ENCODE peak calls at places on chromosomes 1 and 21, in six cellular contexts. R, S, L, Q, U and B are unnamed samples.
A peak's percentile ranks its signal among the peaks of the same experiment; 100 is the strongest.

GRCh38 chr1:54342764-54343687 is 63.2 kb downstream of the SSBP3 start:
- DNase-seq in R (no peak), S (no peak), L (no peak), Q (no peak), U (no peak), B (peak; percentile 78)

GRCh38 chr1:12447301-12447700 is 170.7 kb downstream of the DHRS3 start:
- DNase-seq in R (no peak), S (no peak), L (peak; percentile 68), Q (no peak), U (no peak), B (no peak)

GRCh38 chr21:16496594-16496993 is 766.8 kb downstream of the USP25 start:
- DNase-seq in R (no peak), S (no peak), L (no peak), Q (no peak), U (no peak), B (no peak)

GRCh38 chr1:112316254-112316653 is 79.8 kb upstream of the CTTNBP2NL start:
- DNase-seq in R (no peak), S (no peak), L (no peak), Q (no peak), U (no peak), B (no peak)

GRCh38 chr1:226308166-226308722 is 720 bp downstream of the LIN9 start:
- DNase-seq in R (no peak), S (peak; percentile 41), L (no peak), Q (peak; percentile 10), U (no peak), B (no peak)

GRCh38 chr1:163205513-163205912 is 2.8 kb upstream of the RGS5 start:
- DNase-seq in R (no peak), S (no peak), L (no peak), Q (no peak), U (no peak), B (no peak)

GRCh38 chr1:24635195-24635843 is 7.8 kb upstream of the SRRM1 start:
- DNase-seq in R (no peak), S (no peak), L (peak; percentile 62), Q (no peak), U (peak; percentile 17), B (no peak)

GRCh38 chr1:12438349-12438924 is 179.6 kb downstream of the DHRS3 start:
- DNase-seq in R (no peak), S (no peak), L (no peak), Q (peak; percentile 44), U (no peak), B (no peak)

GRCh38 chr1:2108213-2108876 is 58.1 kb downstream of the PRKCZ start:
- DNase-seq in R (no peak), S (no peak), L (no peak), Q (no peak), U (peak; percentile 76), B (peak; percentile 85)

GRCh38 chr1:55870076-55870475 is 654.9 kb upstream of the USP24 start:
- DNase-seq in R (no peak), S (no peak), L (no peak), Q (no peak), U (no peak), B (no peak)

GRCh38 chr1:68191717-68192116 is 40.6 kb downstream of the WLS start:
- DNase-seq in R (no peak), S (no peak), L (no peak), Q (no peak), U (no peak), B (no peak)

GRCh38 chr21:40586575-40586974 is 260.4 kb downstream of the DSCAM start:
- DNase-seq in R (no peak), S (no peak), L (no peak), Q (no peak), U (no peak), B (no peak)

GRCh38 chr1:179776831-179777230 is 33.7 kb downstream of the FAM163A start:
- DNase-seq in R (no peak), S (no peak), L (no peak), Q (no peak), U (no peak), B (no peak)

GRCh38 chr1:63874278-63874880 is 100.6 kb downstream of the ROR1 start:
- DNase-seq in R (no peak), S (no peak), L (no peak), Q (no peak), U (no peak), B (no peak)

GRCh38 chr1:203702130-203702577 is 62.8 kb upstream of the LAX1 start:
- DNase-seq in R (peak; percentile 56), S (peak; percentile 71), L (no peak), Q (peak; percentile 70), U (peak; percentile 75), B (peak; percentile 79)

GRCh38 chr1:15063346-15063745 is 90.2 kb upstream of the TMEM51 start:
- DNase-seq in R (no peak), S (no peak), L (no peak), Q (no peak), U (no peak), B (no peak)

GRCh38 chr1:228276361-228276831 is 68.6 kb downstream of the OBSCN start:
- DNase-seq in R (no peak), S (no peak), L (no peak), Q (no peak), U (peak; percentile 63), B (no peak)

GRCh38 chr21:44804762-44805161 is 3.1 kb upstream of the UBE2G2 start:
- DNase-seq in R (no peak), S (no peak), L (no peak), Q (no peak), U (no peak), B (no peak)

GRCh38 chr1:192954705-192955265 is 104.4 kb downstream of the UCHL5 start:
- DNase-seq in R (no peak), S (no peak), L (no peak), Q (no peak), U (no peak), B (no peak)

GRCh38 chr1:104706631-104707147 is 957.0 kb downstream of the AMY1C start:
- DNase-seq in R (no peak), S (no peak), L (no peak), Q (no peak), U (no peak), B (no peak)

GRCh38 chr1:5105744-5106143 is 451.3 kb downstream of the AJAP1 start:
- DNase-seq in R (no peak), S (no peak), L (no peak), Q (no peak), U (no peak), B (no peak)

GRCh38 chr1:178870944-178871343 is at the start of gene ANGPTL1:
- DNase-seq in R (peak; percentile 20), S (no peak), L (peak; percentile 42), Q (no peak), U (peak; percentile 65), B (no peak)

GRCh38 chr1:113874017-113874879 is 2.7 kb upstream of the PTPN22 start:
- DNase-seq in R (no peak), S (no peak), L (no peak), Q (no peak), U (no peak), B (no peak)

GRCh38 chr1:53643881-53644390 is 95.0 kb downstream of the GLIS1 start:
- DNase-seq in R (peak; percentile 12), S (no peak), L (no peak), Q (no peak), U (no peak), B (no peak)

GRCh38 chr21:44428281-44428942 is 26.9 kb upstream of the LRRC3 start:
- DNase-seq in R (peak; percentile 4), S (peak; percentile 45), L (no peak), Q (peak; percentile 72), U (no peak), B (no peak)

GRCh38 chr1:200306954-200307754 is 102.7 kb downstream of the ZNF281 start:
- DNase-seq in R (no peak), S (no peak), L (no peak), Q (peak; percentile 21), U (peak; percentile 31), B (no peak)

GRCh38 chr1:201531551-201532425 is 7.1 kb upstream of the NAV1 start:
- DNase-seq in R (no peak), S (no peak), L (no peak), Q (no peak), U (no peak), B (no peak)

GRCh38 chr1:154608522-154609294 is 722 bp upstream of the ADAR start:
- DNase-seq in R (peak; percentile 32), S (peak; percentile 56), L (no peak), Q (peak; percentile 39), U (peak; percentile 80), B (peak; percentile 38)